ENCODE peak calls at places on chromosomes 1 and 21, in six cellular contexts. C is fibroblast of lung, D is lung, F is body of pancreas, T is dorsolateral prefrontal cortex, N is heart left ventricle. J is an unnamed sample.
A peak's percentile ranks its signal among the peaks of the same experiment; 100 is the strongest.

GRCh38 chr21:44572959-44573583 is 458 bp upstream of the KRTAP10-4 start:
- DNase-seq in C (no peak), D (no peak), F (no peak), T (no peak), N (no peak), J (no peak)

GRCh38 chr1:52152976-52153375 is 11.1 kb downstream of the ZFYVE9 start:
- DNase-seq in C (no peak), D (no peak), F (no peak), T (no peak), N (no peak), J (no peak)

GRCh38 chr1:27981146-27981545 is 21.4 kb downstream of the XKR8 start:
- DNase-seq in C (no peak), D (no peak), F (no peak), T (peak; percentile 57), N (no peak), J (no peak)

GRCh38 chr21:42061195-42061865 is 9.8 kb upstream of the UMODL1 start:
- DNase-seq in C (no peak), D (peak; percentile 50), F (no peak), T (no peak), N (peak; percentile 43), J (peak; percentile 70)

GRCh38 chr1:16220101-16220500 is 7.6 kb upstream of the ARHGEF19 start:
- DNase-seq in C (no peak), D (no peak), F (no peak), T (no peak), N (no peak), J (no peak)

GRCh38 chr1:40302475-40302874 is 14.6 kb downstream of the COL9A2 start:
- DNase-seq in C (no peak), D (no peak), F (no peak), T (no peak), N (no peak), J (no peak)

GRCh38 chr1:84916897-84917296 is 23.9 kb upstream of the LPAR3 start:
- DNase-seq in C (no peak), D (no peak), F (no peak), T (no peak), N (no peak), J (no peak)

GRCh38 chr1:80656628-80657019 is 1144.1 kb upstream of the ADGRL2 start:
- DNase-seq in C (peak; percentile 38), D (no peak), F (no peak), T (no peak), N (no peak), J (no peak)

GRCh38 chr1:181743878-181744312 is 260.6 kb downstream of the CACNA1E start:
- DNase-seq in C (no peak), D (peak; percentile 71), F (peak; percentile 17), T (peak; percentile 43), N (no peak), J (no peak)

GRCh38 chr1:185499986-185500626 is 183.1 kb upstream of the IVNS1ABP start:
- DNase-seq in C (peak; percentile 60), D (no peak), F (no peak), T (no peak), N (no peak), J (no peak)

GRCh38 chr1:198601936-198602889 is 36.6 kb upstream of the PTPRC start:
- DNase-seq in C (no peak), D (no peak), F (no peak), T (no peak), N (no peak), J (no peak)

GRCh38 chr1:11930571-11931445 is 3.7 kb upstream of the PLOD1 start:
- DNase-seq in C (peak; percentile 63), D (no peak), F (peak; percentile 88), T (no peak), N (peak; percentile 56), J (no peak)

GRCh38 chr1:155110381-155110780 is 17.3 kb upstream of the EFNA1 start:
- DNase-seq in C (no peak), D (no peak), F (no peak), T (no peak), N (no peak), J (no peak)

GRCh38 chr1:228339059-228339704 is 67.5 kb downstream of the TRIM11 start:
- DNase-seq in C (no peak), D (no peak), F (no peak), T (peak; percentile 13), N (peak; percentile 10), J (peak; percentile 3)

GRCh38 chr1:11462224-11462923 is 16.6 kb upstream of the DISP3 start:
- DNase-seq in C (no peak), D (no peak), F (no peak), T (no peak), N (no peak), J (no peak)

GRCh38 chr1:210516675-210517459 is 188.2 kb downstream of the HHAT start:
- DNase-seq in C (no peak), D (no peak), F (no peak), T (no peak), N (no peak), J (no peak)

GRCh38 chr1:210516092-210516491 is 187.4 kb downstream of the HHAT start:
- DNase-seq in C (no peak), D (no peak), F (no peak), T (no peak), N (no peak), J (no peak)
- H3K27ac ChIP-seq in C (no peak overlapping the region), D (no peak overlapping the region), F (no peak overlapping the region), T (no peak overlapping the region), N (no peak overlapping the region), J (no peak overlapping the region)

GRCh38 chr1:9510130-9510529 is 29.1 kb upstream of the SLC25A33 start:
- DNase-seq in C (no peak), D (no peak), F (no peak), T (no peak), N (no peak), J (no peak)
- H3K27ac ChIP-seq in C (no peak overlapping the region), D (no peak overlapping the region), F (no peak overlapping the region), T (no peak overlapping the region), N (no peak overlapping the region), J (no peak overlapping the region)

DNA sequence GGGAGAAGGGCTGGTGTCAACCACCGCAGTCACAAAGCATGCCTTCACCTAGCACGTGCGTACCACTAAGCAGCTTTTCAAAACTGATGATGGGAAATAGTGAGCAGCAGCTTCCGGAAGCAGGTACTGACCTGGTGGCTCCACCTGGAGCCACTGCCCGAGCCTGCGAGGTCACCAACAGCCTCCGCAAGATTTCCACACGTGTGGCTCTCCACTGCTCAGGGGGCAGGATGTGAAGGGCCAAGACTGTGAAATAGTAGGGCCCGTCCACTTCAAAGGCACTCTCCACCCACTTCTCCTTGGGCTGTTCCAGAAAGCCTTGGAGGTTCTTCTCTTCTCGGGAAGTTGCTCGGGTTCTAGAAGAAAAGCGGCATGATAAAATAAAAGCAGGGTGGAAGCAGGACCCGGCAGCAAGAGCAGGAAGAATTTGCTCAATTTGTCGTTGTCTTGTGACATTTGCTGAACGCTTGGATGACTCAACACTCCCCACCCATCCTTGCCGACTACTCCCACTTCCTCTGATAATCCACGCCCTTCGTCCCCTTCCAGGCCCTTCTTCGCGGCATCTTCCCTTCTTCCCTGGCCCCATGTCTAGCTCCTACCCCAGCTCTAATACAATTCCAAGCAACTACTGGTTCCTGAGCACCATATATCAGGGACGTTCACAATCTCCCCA is 124.9 kb upstream of the IFFO2 start:
- DNase-seq in C (peak; percentile 69), D (peak; percentile 47), F (no peak), T (no peak), N (peak; percentile 56), J (peak; percentile 50)
- H3K27ac ChIP-seq in C (peak overlapping the region; percentile 16), D (peak overlapping the region; percentile 55), F (peak overlapping the region; percentile 76), T (no peak overlapping the region), N (peak overlapping the region; percentile 73), J (peak overlapping the region; percentile 36)

GRCh38 chr1:54465351-54465811 is 59.2 kb upstream of the SSBP3 start:
- DNase-seq in C (peak; percentile 9), D (no peak), F (no peak), T (no peak), N (no peak), J (no peak)

GRCh38 chr1:54463259-54464030 is 57.3 kb upstream of the SSBP3 start:
- DNase-seq in C (no peak), D (no peak), F (no peak), T (no peak), N (no peak), J (no peak)

GRCh38 chr1:54462597-54463258 is 56.5 kb upstream of the SSBP3 start:
- DNase-seq in C (no peak), D (no peak), F (no peak), T (no peak), N (no peak), J (no peak)

GRCh38 chr1:54464031-54464476 is 57.9 kb upstream of the SSBP3 start:
- DNase-seq in C (no peak), D (no peak), F (no peak), T (no peak), N (no peak), J (no peak)

GRCh38 chr1:54464477-54465146 is 58.4 kb upstream of the SSBP3 start:
- DNase-seq in C (no peak), D (no peak), F (no peak), T (no peak), N (no peak), J (no peak)
- H3K27ac ChIP-seq in C (no peak overlapping the region), D (no peak overlapping the region), F (peak overlapping the region; percentile 18), T (no peak overlapping the region), N (peak overlapping the region; percentile 43), J (peak overlapping the region; percentile 70)

DNA sequence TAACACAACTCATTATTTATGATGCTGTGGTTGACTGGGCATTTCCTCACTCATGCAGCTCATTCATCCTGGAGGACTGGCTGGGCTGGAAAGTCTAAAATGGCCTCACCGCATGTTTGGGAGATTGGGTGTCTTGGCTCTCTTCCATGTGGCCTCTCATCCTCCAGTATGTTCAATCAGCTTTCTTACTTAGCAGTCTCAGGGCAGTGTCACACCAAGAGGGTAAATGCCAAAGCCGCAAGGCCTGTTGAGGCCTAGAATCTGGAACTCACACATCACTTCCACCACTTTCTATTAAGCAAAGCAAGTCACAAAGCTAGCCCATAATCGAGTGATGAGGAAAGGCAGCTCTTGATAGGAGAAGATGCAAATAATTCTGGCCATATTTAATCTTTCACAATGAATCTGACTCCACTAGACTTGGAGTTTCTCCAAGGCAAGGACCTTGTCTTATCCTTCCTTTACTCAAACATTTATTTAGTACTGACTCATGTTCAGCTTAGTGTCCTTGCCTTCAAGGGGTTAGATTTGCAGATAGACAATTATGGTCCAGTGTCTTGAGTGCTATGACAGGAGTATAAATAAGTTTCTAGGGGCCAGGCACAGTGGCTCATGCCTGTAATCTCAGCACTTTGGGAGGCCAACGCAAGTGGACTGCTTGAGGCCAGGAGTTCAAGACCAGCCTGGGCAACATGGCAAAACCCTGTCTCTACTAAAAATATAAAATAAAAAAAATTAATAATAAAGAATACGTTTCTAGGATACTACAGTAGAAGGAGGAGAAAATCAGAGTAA is 45.1 kb downstream of the TMEM53 start:
- DNase-seq in C (peak; percentile 98), D (no peak), F (no peak), T (no peak), N (no peak), J (no peak)
- H3K27ac ChIP-seq in C (peak overlapping the region; percentile 81), D (no peak overlapping the region), F (no peak overlapping the region), T (no peak overlapping the region), N (no peak overlapping the region), J (no peak overlapping the region)

GRCh38 chr1:234568345-234568744 is 41.6 kb downstream of the IRF2BP2 start:
- DNase-seq in C (no peak), D (no peak), F (no peak), T (no peak), N (no peak), J (no peak)

GRCh38 chr1:234564035-234565029 is 45.6 kb downstream of the IRF2BP2 start:
- DNase-seq in C (peak; percentile 40), D (no peak), F (peak; percentile 69), T (no peak), N (no peak), J (no peak)

GRCh38 chr1:234561322-234561721 is 48.7 kb downstream of the IRF2BP2 start:
- DNase-seq in C (no peak), D (no peak), F (no peak), T (no peak), N (no peak), J (no peak)

GRCh38 chr1:234562336-234562735 is 47.6 kb downstream of the IRF2BP2 start:
- DNase-seq in C (no peak), D (no peak), F (no peak), T (no peak), N (no peak), J (no peak)

GRCh38 chr1:234565132-234565531 is 44.8 kb downstream of the IRF2BP2 start:
- DNase-seq in C (no peak), D (no peak), F (no peak), T (no peak), N (no peak), J (no peak)
- H3K27ac ChIP-seq in C (no peak overlapping the region), D (peak overlapping the region; percentile 13), F (peak overlapping the region; percentile 59), T (no peak overlapping the region), N (no peak overlapping the region), J (no peak overlapping the region)